ENCODE peak calls at places on chromosomes 1 and 21, in seven cellular contexts. K, A, J, V, W, D and S are unnamed samples.

GRCh38 chr1:208135354-208135753 is 108.8 kb downstream of the PLXNA2 start:
- DNase-seq in K (no peak), A (no peak), J (no peak), V (no peak), W (no peak), D (no peak), S (no peak)

GRCh38 chr1:110565565-110565964 is 40.6 kb downstream of the KCNA2 start:
- DNase-seq in K (no peak), A (no peak), J (no peak), V (no peak), W (no peak), D (no peak), S (no peak)

GRCh38 chr1:211833174-211833820 is 2.7 kb upstream of the LPGAT1 start:
- DNase-seq in K (no peak), A (no peak), J (no peak), V (no peak), W (no peak), D (no peak), S (no peak)

GRCh38 chr1:15668089-15668754 is 15.9 kb upstream of the PLEKHM2 start:
- DNase-seq in K (no peak), A (no peak), J (no peak), V (no peak), W (no peak), D (no peak), S (no peak)

GRCh38 chr1:37471345-37472231 is 2.8 kb upstream of the ZC3H12A start:
- DNase-seq in K (peak; percentile 91), A (peak; percentile 44), J (peak; percentile 69), V (no peak), W (peak; percentile 87), D (peak; percentile 85), S (peak; percentile 84)

GRCh38 chr1:34844252-34844634 is 15.3 kb downstream of the SMIM12 start:
- DNase-seq in K (no peak), A (peak; percentile 28), J (no peak), V (peak; percentile 60), W (no peak), D (no peak), S (no peak)

GRCh38 chr1:44571712-44572571 is 102.3 kb downstream of the TMEM53 start:
- DNase-seq in K (no peak), A (no peak), J (no peak), V (no peak), W (no peak), D (peak; percentile 13), S (no peak)

GRCh38 chr1:179476484-179476883 is 99.3 kb downstream of the NPHS2 start:
- DNase-seq in K (no peak), A (no peak), J (no peak), V (no peak), W (no peak), D (no peak), S (no peak)

GRCh38 chr1:9593492-9594465 is 5.1 kb downstream of the TMEM201 start:
- DNase-seq in K (peak; percentile 13), A (peak; percentile 79), J (peak; percentile 55), V (peak; percentile 83), W (peak; percentile 61), D (peak; percentile 19), S (peak; percentile 55)

GRCh38 chr1:61323681-61324328 is 241.4 kb downstream of the NFIA start:
- DNase-seq in K (no peak), A (no peak), J (no peak), V (no peak), W (no peak), D (no peak), S (no peak)

GRCh38 chr21:45326169-45326833 is 38.6 kb upstream of the POFUT2 start:
- DNase-seq in K (no peak), A (no peak), J (no peak), V (no peak), W (no peak), D (no peak), S (no peak)

GRCh38 chr1:50846224-50846839 is 113.7 kb downstream of the FAF1 start:
- DNase-seq in K (no peak), A (no peak), J (no peak), V (no peak), W (peak; percentile 53), D (peak; percentile 38), S (no peak)

GRCh38 chr1:42141978-42142377 is 11.2 kb upstream of the GUCA2B start:
- DNase-seq in K (no peak), A (no peak), J (no peak), V (no peak), W (no peak), D (no peak), S (no peak)

GRCh38 chr21:41601573-41602371 is 93.8 kb upstream of the TMPRSS2 start:
- DNase-seq in K (no peak), A (no peak), J (peak; percentile 32), V (no peak), W (no peak), D (no peak), S (no peak)

GRCh38 chr1:224525411-224526040 is 90.6 kb upstream of the CNIH3 start:
- DNase-seq in K (no peak), A (no peak), J (no peak), V (no peak), W (no peak), D (no peak), S (no peak)

GRCh38 chr1:240946926-240947325 is 335.0 kb upstream of the GREM2 start:
- DNase-seq in K (peak; percentile 46), A (peak; percentile 23), J (no peak), V (peak; percentile 47), W (no peak), D (peak; percentile 73), S (peak; percentile 40)

GRCh38 chr1:91889717-91890459 is 3.9 kb upstream of the TGFBR3 start:
- DNase-seq in K (peak; percentile 66), A (no peak), J (no peak), V (no peak), W (no peak), D (peak; percentile 59), S (no peak)

GRCh38 chr1:120178799-120179419 is 2.6 kb upstream of the SEC22B start:
- DNase-seq in K (no peak), A (no peak), J (no peak), V (no peak), W (no peak), D (no peak), S (no peak)

GRCh38 chr1:169250022-169250421 is 117.6 kb downstream of the NME7 start:
- DNase-seq in K (no peak), A (no peak), J (no peak), V (no peak), W (no peak), D (no peak), S (no peak)

GRCh38 chr1:19405761-19406481 is 79.4 kb downstream of the CAPZB start:
- DNase-seq in K (no peak), A (no peak), J (no peak), V (no peak), W (no peak), D (no peak), S (no peak)

GRCh38 chr1:19404748-19405147 is 80.6 kb downstream of the CAPZB start:
- DNase-seq in K (no peak), A (no peak), J (no peak), V (no peak), W (no peak), D (no peak), S (no peak)

GRCh38 chr1:19403256-19403655 is 82.1 kb downstream of the CAPZB start:
- DNase-seq in K (no peak), A (no peak), J (no peak), V (no peak), W (no peak), D (no peak), S (no peak)

GRCh38 chr1:19406680-19407079 is 78.7 kb downstream of the CAPZB start:
- DNase-seq in K (no peak), A (no peak), J (no peak), V (no peak), W (no peak), D (no peak), S (no peak)

GRCh38 chr1:19405195-19405760 is 80.1 kb downstream of the CAPZB start:
- DNase-seq in K (no peak), A (no peak), J (no peak), V (no peak), W (no peak), D (no peak), S (no peak)
- TF ChIP-seq CTCF in K (no peak), A (no peak), J (no peak), V (no peak), W (no peak), D (no peak), S (no peak)

GRCh38 chr1:94852758-94853157 is 32.6 kb downstream of the SLC44A3 start:
- DNase-seq in K (no peak), A (no peak), J (no peak), V (no peak), W (no peak), D (no peak), S (no peak)
- TF ChIP-seq CTCF in K (no peak), A (no peak), J (no peak), V (no peak), W (no peak), D (no peak), S (no peak)

GRCh38 chr1:233478611-233479010 is 135.3 kb upstream of the KCNK1 start:
- DNase-seq in K (no peak), A (no peak), J (no peak), V (no peak), W (no peak), D (no peak), S (no peak)

GRCh38 chr1:233479026-233479890 is 134.6 kb upstream of the KCNK1 start:
- DNase-seq in K (no peak), A (no peak), J (no peak), V (no peak), W (no peak), D (no peak), S (no peak)

GRCh38 chr1:233480198-233480597 is 133.7 kb upstream of the KCNK1 start:
- DNase-seq in K (no peak), A (no peak), J (no peak), V (no peak), W (no peak), D (no peak), S (no peak)

GRCh38 chr1:233473549-233474204 is 140.2 kb upstream of the KCNK1 start:
- DNase-seq in K (no peak), A (no peak), J (no peak), V (no peak), W (no peak), D (no peak), S (no peak)

DNA sequence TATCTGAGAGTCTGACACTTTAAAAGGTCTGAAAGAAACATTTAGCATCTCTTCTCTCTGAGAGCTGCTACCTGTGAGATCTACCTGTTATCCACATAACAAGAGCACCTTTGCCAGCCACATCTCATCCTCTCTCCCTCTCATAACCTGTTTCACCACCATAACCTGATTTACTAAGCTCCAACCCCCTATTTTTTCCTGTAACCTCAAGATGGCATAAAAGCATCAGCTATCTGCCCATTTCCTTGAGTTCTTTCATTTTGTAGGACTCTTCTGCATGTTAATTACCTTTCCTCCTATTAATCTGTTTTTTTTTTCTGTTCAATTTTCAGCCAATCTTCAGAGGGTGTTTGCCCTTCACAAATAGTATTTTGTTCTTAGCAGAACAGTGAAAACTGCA is 136.5 kb upstream of the KCNK1 start:
- DNase-seq in K (no peak), A (no peak), J (no peak), V (no peak), W (no peak), D (no peak), S (no peak)
- TF ChIP-seq CTCF in K (no peak), A (no peak), J (no peak), V (no peak), W (no peak), D (no peak), S (no peak)

DNA sequence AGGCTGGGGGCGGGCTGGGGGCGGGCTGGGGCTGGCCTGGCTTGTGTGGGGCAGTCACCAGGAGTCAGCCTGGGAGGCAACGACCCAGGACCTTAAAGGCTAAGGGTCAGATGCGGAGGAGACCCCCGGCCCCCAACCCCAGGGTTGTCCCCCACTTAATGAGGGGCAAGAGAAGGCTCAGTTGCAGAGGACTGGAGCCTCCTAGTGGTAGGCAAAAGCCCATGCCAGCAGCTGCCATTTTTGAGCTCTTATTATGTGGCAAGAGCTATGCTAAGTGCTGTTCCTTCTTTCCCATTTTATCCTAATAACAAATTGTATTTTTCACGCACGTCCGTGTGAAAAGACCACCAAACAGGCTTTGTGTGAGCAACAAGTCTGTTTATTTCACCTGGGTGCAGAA is 8.0 kb downstream of the KIAA1614 start:
- DNase-seq in K (peak; percentile 26), A (no peak), J (no peak), V (no peak), W (no peak), D (no peak), S (no peak)
- TF ChIP-seq CTCF in K (peak; percentile 25), A (peak; percentile 33), J (no peak), V (peak; percentile 53), W (no peak), D (no peak), S (no peak)